ENCODE peak calls at places on chromosomes 4 and X, in eight cellular contexts. R, H, I, P, J, B, M and S are unnamed samples.

GRCh38 chrX:106774981-106775380 is 27.5 kb upstream of the TBC1D8B start:
- DNase-seq in R (no peak), H (no peak), I (no peak), P (no peak), J (no peak), B (no peak), M (no peak), S (no peak)

GRCh38 chr4:4461850-4462249 is 74.9 kb downstream of the NSG1 start:
- DNase-seq in R (no peak), H (no peak), I (no peak), P (no peak), J (no peak), B (no peak), M (peak), S (no peak)

GRCh38 chr4:134906404-134907023 is 704.9 kb upstream of the PABPC4L start:
- DNase-seq in R (no peak), H (peak), I (peak), P (no peak), J (no peak), B (no peak), M (no peak), S (no peak)

GRCh38 chr4:89660444-89660843 is 176.5 kb downstream of the SNCA start:
- DNase-seq in R (no peak), H (no peak), I (no peak), P (no peak), J (no peak), B (no peak), M (no peak), S (no peak)

GRCh38 chrX:13387656-13388421 is 68.0 kb upstream of the ATXN3L start:
- DNase-seq in R (no peak), H (no peak), I (no peak), P (no peak), J (no peak), B (no peak), M (no peak), S (no peak)

GRCh38 chr4:94936854-94937253 is 179.1 kb downstream of the BMPR1B start:
- DNase-seq in R (no peak), H (no peak), I (no peak), P (no peak), J (no peak), B (no peak), M (no peak), S (no peak)

GRCh38 chrX:153641575-153642312 is 5.3 kb upstream of the DUSP9 start:
- DNase-seq in R (no peak), H (no peak), I (no peak), P (no peak), J (no peak), B (no peak), M (no peak), S (no peak)

GRCh38 chr4:91746551-91746950 is 557.2 kb upstream of the GRID2 start:
- DNase-seq in R (no peak), H (no peak), I (no peak), P (no peak), J (no peak), B (no peak), M (no peak), S (no peak)

GRCh38 chr4:151569650-151570049 is 160.7 kb downstream of the FHIP1A start:
- DNase-seq in R (no peak), H (no peak), I (no peak), P (no peak), J (no peak), B (no peak), M (no peak), S (no peak)

GRCh38 chr4:108838451-108838850 is 75.6 kb upstream of the ETNPPL start:
- DNase-seq in R (no peak), H (no peak), I (no peak), P (no peak), J (no peak), B (no peak), M (no peak), S (no peak)

GRCh38 chr4:8645753-8646124 is 53.2 kb downstream of the CPZ start:
- DNase-seq in R (no peak), H (no peak), I (no peak), P (no peak), J (no peak), B (no peak), M (no peak), S (no peak)

GRCh38 chr4:8644461-8644891 is 51.9 kb downstream of the CPZ start:
- DNase-seq in R (no peak), H (no peak), I (no peak), P (no peak), J (no peak), B (no peak), M (no peak), S (no peak)

GRCh38 chr4:8643986-8644385 is 51.4 kb downstream of the CPZ start:
- DNase-seq in R (no peak), H (no peak), I (no peak), P (no peak), J (no peak), B (no peak), M (no peak), S (no peak)

GRCh38 chr4:8646296-8647093 is 53.9 kb downstream of the CPZ start:
- DNase-seq in R (no peak), H (no peak), I (no peak), P (no peak), J (no peak), B (no peak), M (no peak), S (no peak)

DNA sequence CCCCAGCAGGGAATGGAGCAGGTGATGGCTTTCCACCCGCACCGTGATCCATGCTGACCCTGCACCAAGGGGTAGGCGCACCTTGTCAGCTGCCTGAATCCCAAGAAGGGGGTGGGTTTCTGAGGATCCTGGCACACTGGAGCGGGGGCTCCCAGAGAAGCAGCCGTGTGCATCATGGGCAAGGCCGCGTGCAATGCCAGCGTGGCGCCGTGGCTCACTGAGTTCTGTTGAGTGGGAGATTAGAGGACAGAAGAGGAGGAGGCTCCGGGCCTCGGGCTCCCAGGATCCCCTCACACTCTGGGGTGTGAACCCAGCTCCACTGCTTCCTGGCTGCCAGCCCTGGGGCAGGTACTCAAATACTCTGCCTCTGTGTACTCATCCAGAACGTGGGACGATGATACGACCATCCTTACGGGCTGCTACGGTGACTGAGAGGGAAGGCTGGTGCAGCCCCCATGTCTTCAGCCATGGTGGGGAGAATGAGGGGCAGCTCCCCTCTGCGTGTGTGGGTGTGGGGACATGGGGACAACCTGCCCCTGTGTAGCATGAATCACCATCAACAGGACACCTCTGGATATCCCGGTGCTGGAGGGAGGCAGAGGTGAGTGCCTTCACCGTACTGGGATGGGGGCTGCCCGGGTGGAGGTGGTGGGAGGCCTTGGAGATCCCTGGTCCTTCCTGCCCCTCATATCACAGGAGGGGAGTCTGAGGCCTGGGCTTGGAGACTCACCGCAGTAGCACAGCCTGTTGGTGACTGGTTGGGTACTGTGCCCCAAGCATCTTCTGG is 52.6 kb downstream of the CPZ start:
- DNase-seq in R (no peak), H (no peak), I (no peak), P (no peak), J (no peak), B (no peak), M (no peak), S (no peak)
- TF ChIP-seq CTCF in R (no peak), H (no peak), I (no peak), P (no peak), J (no peak), B (no peak), M (no peak), S (no peak)

GRCh38 chrX:98379134-98379533 is 1495.4 kb downstream of the RPA4 start:
- DNase-seq in R (no peak), H (no peak), I (no peak), P (no peak), J (no peak), B (no peak), M (no peak), S (no peak)
- TF ChIP-seq CTCF in R (no peak), H (no peak), I (no peak), P (no peak), J (no peak), B (no peak), M (no peak), S (no peak)

GRCh38 chr4:189974056-189974455 is 33.4 kb downstream of the FRG1 start:
- DNase-seq in R (peak), H (peak), I (no peak), P (no peak), J (no peak), B (no peak), M (no peak), S (no peak)
- TF ChIP-seq CTCF in R (no peak), H (peak), I (no peak), P (no peak), J (no peak), B (no peak), M (no peak), S (no peak)

GRCh38 chr4:128590773-128591172 is 218.7 kb upstream of the JADE1 start:
- DNase-seq in R (no peak), H (no peak), I (no peak), P (no peak), J (no peak), B (peak), M (no peak), S (no peak)
- TF ChIP-seq CTCF in R (no peak), H (no peak), I (no peak), P (no peak), J (no peak), B (no peak), M (no peak), S (no peak)

GRCh38 chrX:18709833-18710232 is 2.4 kb downstream of the PPEF1 start:
- DNase-seq in R (no peak), H (no peak), I (no peak), P (no peak), J (no peak), B (no peak), M (no peak), S (no peak)
- TF ChIP-seq CTCF in R (no peak), H (no peak), I (no peak), P (no peak), J (no peak), B (no peak), M (no peak), S (no peak)

GRCh38 chr4:39235701-39236100 is 53.4 kb downstream of the WDR19 start:
- DNase-seq in R (no peak), H (peak), I (no peak), P (no peak), J (no peak), B (no peak), M (no peak), S (no peak)
- TF ChIP-seq CTCF in R (no peak), H (no peak), I (no peak), P (no peak), J (no peak), B (no peak), M (no peak), S (no peak)

GRCh38 chr4:44869222-44869882 is 143.0 kb upstream of the GNPDA2 start:
- DNase-seq in R (no peak), H (no peak), I (no peak), P (no peak), J (no peak), B (no peak), M (no peak), S (no peak)
- TF ChIP-seq CTCF in R (no peak), H (no peak), I (no peak), P (no peak), J (no peak), B (no peak), M (no peak), S (no peak)

GRCh38 chrX:119417842-119418241 is 18.7 kb downstream of the SLC25A43 start:
- DNase-seq in R (no peak), H (peak), I (no peak), P (no peak), J (no peak), B (no peak), M (no peak), S (no peak)
- TF ChIP-seq CTCF in R (no peak), H (no peak), I (peak), P (no peak), J (no peak), B (no peak), M (no peak), S (no peak)

GRCh38 chr4:140752669-140753068 is 3.5 kb downstream of the TBC1D9 start:
- DNase-seq in R (no peak), H (no peak), I (no peak), P (no peak), J (no peak), B (no peak), M (no peak), S (no peak)

GRCh38 chr4:140754918-140755810 is 1.0 kb downstream of the TBC1D9 start:
- DNase-seq in R (no peak), H (no peak), I (no peak), P (no peak), J (no peak), B (no peak), M (no peak), S (no peak)

GRCh38 chr4:140757220-140757607 is 1.0 kb upstream of the TBC1D9 start:
- DNase-seq in R (peak), H (no peak), I (no peak), P (no peak), J (no peak), B (no peak), M (no peak), S (no peak)

GRCh38 chr4:140755811-140756291 is 334 bp downstream of the TBC1D9 start:
- DNase-seq in R (peak), H (peak), I (no peak), P (peak), J (peak), B (peak), M (peak), S (no peak)

DNA sequence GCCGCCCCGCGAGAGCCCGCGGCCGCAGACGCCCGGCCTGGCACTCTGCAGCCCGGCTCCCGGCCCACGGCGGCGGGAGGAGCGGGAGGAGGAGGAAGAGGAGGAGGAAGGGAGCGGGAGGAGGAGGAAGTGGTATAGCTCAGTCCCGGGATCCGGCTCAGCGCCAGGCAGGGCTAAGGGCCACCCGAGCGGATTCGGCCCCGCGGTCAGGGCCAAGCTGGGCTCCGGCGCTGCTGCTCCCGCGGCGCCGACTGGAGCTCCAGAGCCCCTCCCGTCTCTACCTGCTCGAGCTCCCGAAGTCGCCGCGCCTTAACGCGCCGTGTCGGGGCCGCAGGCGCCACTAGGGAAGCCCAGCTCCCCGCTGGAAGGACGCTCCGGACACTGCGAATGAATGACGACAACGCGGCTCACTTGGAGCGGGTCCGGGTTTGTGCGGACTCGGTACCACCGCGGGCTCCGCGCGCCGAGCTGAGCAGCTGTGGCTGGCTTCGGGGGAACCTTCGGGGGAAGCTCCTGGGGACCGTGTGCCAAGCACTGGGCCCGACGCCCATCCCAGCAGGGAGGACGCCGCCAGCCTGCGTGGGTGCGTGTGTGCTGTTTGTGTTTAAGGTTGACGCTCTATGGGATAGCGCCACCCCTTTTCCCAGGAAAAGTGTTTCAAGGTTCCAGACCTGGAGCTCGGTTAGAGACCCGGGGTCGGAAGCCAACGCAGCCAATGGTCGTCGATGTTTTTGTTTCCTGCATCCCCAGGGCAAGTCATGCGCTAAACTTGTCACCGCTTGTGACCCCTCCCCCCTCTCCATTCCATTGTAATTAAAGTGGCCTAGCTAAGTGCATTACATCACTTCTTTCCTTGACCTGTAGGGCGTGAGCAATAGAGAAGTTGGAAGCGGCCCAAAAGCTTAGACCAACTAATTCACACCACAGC is at the start of gene TBC1D9:
- DNase-seq in R (peak), H (peak), I (peak), P (peak), J (peak), B (peak), M (peak), S (no peak)
- TF ChIP-seq CTCF in R (no peak), H (no peak), I (no peak), P (no peak), J (no peak), B (no peak), M (no peak), S (no peak)

GRCh38 chr4:185730849-185731608 is 81.0 kb downstream of the SORBS2 start:
- DNase-seq in R (no peak), H (peak), I (no peak), P (no peak), J (no peak), B (no peak), M (no peak), S (no peak)
- TF ChIP-seq CTCF in R (no peak), H (no peak), I (no peak), P (no peak), J (no peak), B (no peak), M (no peak), S (no peak)